ENCODE peak calls at places on chromosome 5, in five cellular contexts. L, C, A, M and F are unnamed samples.

GRCh38 chr5:59923465-59923864 is 29.9 kb upstream of the PDE4D start:
- DNase-seq in L (no peak), C (no peak), A (no peak), M (no peak), F (peak)

GRCh38 chr5:144484124-144484897 is 313.6 kb downstream of the KCTD16 start:
- DNase-seq in L (peak), C (no peak), A (no peak), M (peak), F (peak)

GRCh38 chr5:67511911-67512310 is 315.3 kb upstream of the CD180 start:
- DNase-seq in L (no peak), C (no peak), A (no peak), M (no peak), F (no peak)

GRCh38 chr5:153629027-153629426 is 138.6 kb downstream of the GRIA1 start:
- DNase-seq in L (peak), C (no peak), A (no peak), M (peak), F (peak)

GRCh38 chr5:32323741-32324140 is 11.0 kb upstream of the MTMR12 start:
- DNase-seq in L (no peak), C (no peak), A (no peak), M (no peak), F (no peak)

GRCh38 chr5:5591567-5591966 is 169.1 kb downstream of the ICE1 start:
- DNase-seq in L (no peak), C (no peak), A (no peak), M (no peak), F (no peak)

GRCh38 chr5:144794922-144795321 is 624.2 kb downstream of the KCTD16 start:
- DNase-seq in L (peak), C (no peak), A (no peak), M (no peak), F (peak)

GRCh38 chr5:96781031-96781733 is 26.6 kb downstream of the ERAP1 start:
- DNase-seq in L (peak), C (no peak), A (no peak), M (peak), F (peak)

GRCh38 chr5:9188131-9188530 is 357.7 kb downstream of the SEMA5A start:
- DNase-seq in L (peak), C (no peak), A (no peak), M (peak), F (peak)

GRCh38 chr5:75885849-75886596 is 168.8 kb upstream of the POC5 start:
- DNase-seq in L (no peak), C (no peak), A (no peak), M (no peak), F (no peak)

GRCh38 chr5:131289738-131290137 is 25.9 kb downstream of the CDC42SE2 start:
- DNase-seq in L (no peak), C (no peak), A (no peak), M (no peak), F (no peak)

GRCh38 chr5:180043381-180043780 is 28.2 kb downstream of the RNF130 start:
- DNase-seq in L (peak), C (no peak), A (no peak), M (no peak), F (no peak)

GRCh38 chr5:138953370-138954256 is 78.5 kb upstream of the LRRTM2 start:
- DNase-seq in L (peak), C (no peak), A (peak), M (peak), F (no peak)

GRCh38 chr5:68423154-68423811 is 207.7 kb downstream of the PIK3R1 start:
- DNase-seq in L (no peak), C (no peak), A (no peak), M (no peak), F (peak)

GRCh38 chr5:44952376-44952775 is 143.6 kb downstream of the MRPS30 start:
- DNase-seq in L (peak), C (no peak), A (no peak), M (no peak), F (peak)

GRCh38 chr5:39376293-39376714 is 12.0 kb upstream of the C9 start:
- DNase-seq in L (peak), C (no peak), A (no peak), M (peak), F (peak)

GRCh38 chr5:97383996-97384395 is 200.9 kb upstream of the RIOK2 start:
- DNase-seq in L (peak), C (no peak), A (no peak), M (peak), F (peak)

GRCh38 chr5:588406-588995 is 23.6 kb upstream of the CEP72 start:
- DNase-seq in L (no peak), C (no peak), A (peak), M (no peak), F (no peak)

GRCh38 chr5:160923927-160924705 is 72.1 kb upstream of the ATP10B start:
- DNase-seq in L (no peak), C (no peak), A (peak), M (peak), F (no peak)

GRCh38 chr5:73446631-73447233 is 1.8 kb downstream of the FOXD1 start:
- DNase-seq in L (peak), C (no peak), A (no peak), M (no peak), F (no peak)

GRCh38 chr5:129445379-129445778 is 14.7 kb upstream of the ADAMTS19 start:
- DNase-seq in L (no peak), C (no peak), A (no peak), M (no peak), F (no peak)

GRCh38 chr5:172680921-172681320 is 39.9 kb downstream of the NEURL1B start:
- DNase-seq in L (no peak), C (no peak), A (no peak), M (no peak), F (no peak)

GRCh38 chr5:167577616-167578015 is 713.8 kb upstream of the WWC1 start:
- DNase-seq in L (no peak), C (no peak), A (no peak), M (no peak), F (no peak)

GRCh38 chr5:167574381-167574780 is 717.1 kb upstream of the WWC1 start:
- DNase-seq in L (no peak), C (no peak), A (no peak), M (no peak), F (no peak)

GRCh38 chr5:167573274-167574127 is 717.9 kb upstream of the WWC1 start:
- DNase-seq in L (peak), C (no peak), A (no peak), M (no peak), F (no peak)

GRCh38 chr5:167576928-167577327 is 714.5 kb upstream of the WWC1 start:
- DNase-seq in L (no peak), C (no peak), A (no peak), M (no peak), F (no peak)

GRCh38 chr5:167576126-167576525 is 715.3 kb upstream of the WWC1 start:
- DNase-seq in L (peak), C (no peak), A (no peak), M (no peak), F (no peak)
- TF ChIP-seq CTCF in L (peak), C (no peak), A (no peak), M (no peak), F (peak)

GRCh38 chr5:41337240-41337639 is 123.9 kb upstream of the C6 start:
- DNase-seq in L (no peak), C (no peak), A (no peak), M (no peak), F (no peak)
- TF ChIP-seq CTCF in L (no peak), C (no peak), A (no peak), M (no peak), F (no peak)

GRCh38 chr5:159581502-159582249 is 251.4 kb upstream of the IL12B start:
- DNase-seq in L (peak), C (no peak), A (no peak), M (peak), F (peak)
- TF ChIP-seq CTCF in L (peak), C (no peak), A (no peak), M (no peak), F (no peak)

GRCh38 chr5:134051305-134051704 is 46.5 kb upstream of the VDAC1 start:
- DNase-seq in L (no peak), C (no peak), A (no peak), M (no peak), F (no peak)

GRCh38 chr5:134055015-134055414 is 50.2 kb upstream of the VDAC1 start:
- DNase-seq in L (no peak), C (no peak), A (no peak), M (no peak), F (no peak)

GRCh38 chr5:134048864-134049263 is 44.1 kb upstream of the VDAC1 start:
- DNase-seq in L (no peak), C (no peak), A (no peak), M (no peak), F (no peak)

GRCh38 chr5:134053840-134054338 is 49.1 kb upstream of the VDAC1 start:
- DNase-seq in L (peak), C (no peak), A (no peak), M (peak), F (no peak)

DNA sequence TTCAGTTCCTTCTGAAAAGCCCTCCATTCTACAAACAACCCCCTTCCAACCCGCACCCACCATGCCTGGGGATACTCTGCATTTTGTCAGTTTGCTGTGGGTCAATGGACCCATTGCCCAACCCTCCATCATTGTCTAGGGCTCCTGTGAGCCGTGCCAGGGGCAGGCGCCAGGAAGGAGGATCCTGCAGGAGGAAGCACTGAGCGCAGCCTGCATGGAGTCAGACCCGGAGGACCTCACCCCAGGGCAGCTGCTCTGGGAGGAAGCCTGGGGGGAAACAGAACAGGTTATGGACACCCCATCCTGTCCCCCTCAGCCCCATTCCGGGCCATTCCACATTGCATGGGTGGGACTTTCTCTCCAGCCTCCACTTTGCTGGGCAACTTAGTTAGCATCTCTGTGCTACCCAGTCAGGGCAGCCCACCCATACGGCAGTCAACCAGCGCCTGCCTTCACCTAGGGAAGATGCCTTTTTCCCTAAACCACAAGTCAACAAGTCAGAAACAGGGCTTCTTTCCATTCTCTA is 48.6 kb upstream of the VDAC1 start:
- DNase-seq in L (no peak), C (no peak), A (no peak), M (no peak), F (no peak)
- TF ChIP-seq CTCF in L (peak), C (no peak), A (no peak), M (peak), F (no peak)

DNA sequence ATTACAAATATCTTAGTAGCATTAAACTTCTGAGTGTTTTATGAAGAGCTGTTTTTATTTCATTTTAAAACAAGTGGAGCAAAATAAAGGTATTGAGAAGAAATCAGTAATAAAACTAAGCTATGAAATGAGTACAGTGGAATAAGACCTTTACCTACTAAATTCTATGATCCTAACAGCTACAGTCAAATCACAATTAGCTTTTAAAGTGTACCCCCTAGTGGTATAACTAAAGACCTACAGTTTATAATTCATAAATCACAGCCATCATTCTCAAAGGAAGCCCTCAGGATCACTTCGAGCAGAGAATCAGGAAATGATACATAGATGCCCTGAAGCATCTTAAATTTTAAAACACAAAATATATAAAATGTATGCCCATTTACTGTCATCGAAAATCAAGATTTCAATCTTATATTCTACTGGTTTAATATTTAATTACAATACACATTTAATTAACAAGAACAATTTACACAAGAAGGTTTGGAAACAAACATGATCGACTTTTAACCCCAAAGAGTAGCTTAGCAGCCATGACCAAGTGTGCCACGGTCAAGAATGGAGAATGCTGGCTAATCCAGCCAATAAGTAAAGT is 12.3 kb downstream of the CCNH start:
- DNase-seq in L (peak), C (no peak), A (no peak), M (no peak), F (peak)
- TF ChIP-seq CTCF in L (peak), C (peak), A (peak), M (peak), F (peak)

GRCh38 chr5:148511832-148512347 is 128.1 kb downstream of the FBXO38 start:
- DNase-seq in L (no peak), C (no peak), A (no peak), M (no peak), F (no peak)

GRCh38 chr5:148509893-148510292 is 126.1 kb downstream of the FBXO38 start:
- DNase-seq in L (no peak), C (no peak), A (no peak), M (no peak), F (no peak)

GRCh38 chr5:148514344-148514743 is 130.6 kb downstream of the FBXO38 start:
- DNase-seq in L (no peak), C (no peak), A (no peak), M (no peak), F (no peak)

GRCh38 chr5:148512498-148512897 is 128.7 kb downstream of the FBXO38 start:
- DNase-seq in L (no peak), C (no peak), A (no peak), M (no peak), F (no peak)

GRCh38 chr5:148515460-148515859 is 131.7 kb downstream of the FBXO38 start:
- DNase-seq in L (no peak), C (no peak), A (no peak), M (no peak), F (no peak)
- TF ChIP-seq CTCF in L (no peak), C (no peak), A (no peak), M (no peak), F (no peak)

GRCh38 chr5:152462021-152462721 is 57.1 kb upstream of the NMUR2 start:
- DNase-seq in L (no peak), C (no peak), A (no peak), M (no peak), F (no peak)
- TF ChIP-seq CTCF in L (no peak), C (no peak), A (no peak), M (no peak), F (no peak)

GRCh38 chr5:154993461-154993860 is 20.1 kb upstream of the KIF4B start:
- DNase-seq in L (no peak), C (no peak), A (no peak), M (no peak), F (no peak)

GRCh38 chr5:154997746-154998145 is 15.8 kb upstream of the KIF4B start:
- DNase-seq in L (no peak), C (no peak), A (no peak), M (no peak), F (no peak)

GRCh38 chr5:155001523-155001922 is 12.0 kb upstream of the KIF4B start:
- DNase-seq in L (no peak), C (no peak), A (no peak), M (no peak), F (no peak)

GRCh38 chr5:154999865-155000264 is 13.7 kb upstream of the KIF4B start:
- DNase-seq in L (no peak), C (no peak), A (no peak), M (no peak), F (no peak)

DNA sequence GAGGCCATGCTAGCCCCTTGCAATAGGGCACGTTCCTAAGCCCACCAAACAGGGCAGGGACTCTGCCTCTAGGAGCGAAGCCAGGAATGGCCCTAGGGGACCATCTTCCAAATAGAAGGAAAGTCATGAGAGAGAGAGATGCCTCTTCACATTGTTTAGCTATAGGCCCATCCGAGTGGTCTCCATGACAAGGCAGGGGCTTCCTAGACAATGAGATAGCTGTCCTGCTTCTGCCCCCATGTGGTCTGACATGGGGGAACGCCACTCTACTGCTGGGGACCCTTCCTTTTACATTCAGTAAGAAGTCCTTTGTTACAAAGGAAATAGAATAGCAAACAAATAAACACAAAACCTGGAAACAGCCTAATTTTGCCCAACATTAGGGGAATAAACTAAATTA is 17.9 kb upstream of the KIF4B start:
- DNase-seq in L (no peak), C (no peak), A (no peak), M (no peak), F (no peak)
- TF ChIP-seq CTCF in L (no peak), C (no peak), A (no peak), M (no peak), F (no peak)

GRCh38 chr5:88684136-88684500 is 198.9 kb downstream of the MEF2C start:
- DNase-seq in L (no peak), C (no peak), A (no peak), M (no peak), F (no peak)

GRCh38 chr5:88681402-88681801 is 201.6 kb downstream of the MEF2C start:
- DNase-seq in L (peak), C (no peak), A (no peak), M (no peak), F (no peak)

GRCh38 chr5:88682797-88683496 is 200.0 kb downstream of the MEF2C start:
- DNase-seq in L (peak), C (no peak), A (no peak), M (no peak), F (no peak)

GRCh38 chr5:88686077-88686541 is 196.9 kb downstream of the MEF2C start:
- DNase-seq in L (peak), C (no peak), A (no peak), M (no peak), F (no peak)

DNA sequence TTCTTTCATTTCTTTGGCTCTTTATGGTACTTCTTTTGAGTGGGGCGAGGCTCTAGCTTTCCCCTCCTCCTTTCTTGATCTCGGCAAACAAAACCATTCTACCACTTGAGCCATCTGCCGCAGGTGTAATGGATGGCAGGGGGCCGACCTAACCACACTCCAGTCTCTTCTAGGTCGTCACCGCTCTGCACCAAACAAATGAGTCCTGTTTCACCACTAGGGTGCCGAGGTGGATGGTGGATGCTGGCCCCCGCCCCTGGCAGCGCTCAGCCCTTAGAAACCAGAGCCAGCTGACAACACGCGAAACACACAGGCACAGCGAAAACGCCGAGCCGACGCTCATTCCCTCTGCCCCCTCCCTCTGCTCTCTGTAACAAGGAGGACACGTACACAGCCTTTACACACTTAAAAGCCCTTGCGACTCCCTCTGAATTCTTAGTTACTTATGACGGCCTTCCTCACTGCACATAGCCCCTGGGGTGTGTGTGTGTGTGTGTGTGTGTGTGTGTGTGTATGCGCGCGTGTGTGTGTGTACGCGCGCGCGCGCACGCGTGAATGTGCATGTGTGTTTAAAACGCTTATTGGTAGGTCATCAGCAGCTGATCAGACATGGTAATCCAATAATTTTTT is 199.4 kb downstream of the MEF2C start:
- DNase-seq in L (peak), C (peak), A (no peak), M (no peak), F (no peak)
- TF ChIP-seq CTCF in L (peak), C (no peak), A (no peak), M (peak), F (peak)

GRCh38 chr5:88663793-88664216 is 219.2 kb downstream of the MEF2C start:
- DNase-seq in L (peak), C (no peak), A (no peak), M (no peak), F (no peak)

GRCh38 chr5:88662801-88663360 is 220.1 kb downstream of the MEF2C start:
- DNase-seq in L (peak), C (no peak), A (no peak), M (no peak), F (no peak)

GRCh38 chr5:88660326-88660946 is 222.5 kb downstream of the MEF2C start:
- DNase-seq in L (peak), C (no peak), A (no peak), M (peak), F (no peak)

GRCh38 chr5:88660947-88661869 is 221.8 kb downstream of the MEF2C start:
- DNase-seq in L (peak), C (peak), A (no peak), M (peak), F (peak)

DNA sequence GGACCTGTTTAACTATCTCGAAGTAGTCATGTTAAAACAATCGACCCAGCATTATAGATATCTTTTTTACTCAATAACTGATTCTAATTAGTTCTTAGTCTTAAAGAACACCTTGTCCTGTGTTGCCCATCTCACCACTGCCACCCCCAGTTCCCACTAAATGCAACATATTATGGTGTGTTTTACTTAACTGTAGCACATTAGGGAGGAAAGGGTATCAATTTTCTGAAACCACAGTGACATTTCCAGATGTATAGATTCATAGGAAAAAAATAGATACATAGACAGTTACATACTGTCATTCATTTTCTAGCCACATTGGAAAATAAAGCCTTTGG is 221.1 kb downstream of the MEF2C start:
- DNase-seq in L (no peak), C (no peak), A (no peak), M (no peak), F (no peak)
- TF ChIP-seq CTCF in L (no peak), C (no peak), A (no peak), M (no peak), F (no peak)